ENCODE peak calls at places on chromosomes 4 and X, in eight cellular contexts. J is WERI-Rb-1, X is NCI-H1092, I is GM23248, Q is hepatocyte, A is tibial artery, Y is mesothelial cell of epicardium, B is AG09309. L is an unnamed sample.

GRCh38 chrX:50691820-50692219 is 122.2 kb downstream of the SHROOM4 start:
- DNase-seq in I (peak; percentile 61), B (no peak), J (peak; percentile 13), Q (peak; percentile 63), Y (no peak), A (no peak), X (peak; percentile 36), L (peak; percentile 3)

GRCh38 chrX:102155806-102156179 is at the start of gene BEX5:
- DNase-seq in A (peak; percentile 44), X (peak; percentile 80), J (no peak), B (no peak), Q (peak; percentile 48), Y (no peak), I (peak; percentile 54), L (no peak)

GRCh38 chr4:66769436-66769835 is 775.9 kb downstream of the CENPC start:
- DNase-seq in X (no peak), B (no peak), A (no peak), Y (no peak), J (no peak), Q (no peak), I (no peak), L (no peak)

GRCh38 chr4:105989411-105990242 is 94.4 kb downstream of the NPNT start:
- DNase-seq in A (no peak), J (no peak), B (no peak), I (no peak), Q (no peak), Y (no peak), X (no peak), L (no peak)

GRCh38 chrX:135572436-135572835 is 52.0 kb downstream of the INTS6L start:
- DNase-seq in Q (no peak), J (no peak), B (no peak), Y (no peak), A (no peak), I (peak; percentile 16), X (no peak), L (no peak)

GRCh38 chr4:22515145-22515887 is 550 bp downstream of the ADGRA3 start:
- DNase-seq in Q (peak; percentile 89), A (peak; percentile 67), B (no peak), Y (peak; percentile 67), I (peak; percentile 81), J (peak; percentile 77), X (peak; percentile 31), L (peak; percentile 17)

GRCh38 chr4:155667538-155668511 is 1.2 kb downstream of the GUCY1A1 start:
- DNase-seq in B (no peak), Y (peak; percentile 71), A (peak; percentile 25), Q (peak; percentile 60), X (no peak), I (peak; percentile 45), J (peak; percentile 53), L (peak; percentile 78)

GRCh38 chr4:25029479-25030282 is 1.1 kb downstream of the LGI2 start:
- DNase-seq in X (no peak), I (no peak), Y (no peak), A (no peak), J (no peak), Q (no peak), B (no peak), L (no peak)

GRCh38 chr4:184427687-184428086 is 46.7 kb downstream of the IRF2 start:
- DNase-seq in B (no peak), X (no peak), J (no peak), Q (no peak), A (no peak), Y (no peak), I (no peak), L (no peak)

GRCh38 chrX:153777261-153778090 is 3.4 kb upstream of the SRPK3 start:
- DNase-seq in X (no peak), A (no peak), I (no peak), B (no peak), J (no peak), Q (no peak), Y (no peak), L (no peak)

GRCh38 chr4:2787230-2788100 is 5.4 kb upstream of the SH3BP2 start:
- DNase-seq in B (no peak), I (no peak), Q (no peak), Y (no peak), J (no peak), A (peak; percentile 55), X (no peak), L (no peak)

GRCh38 chrX:153944140-153944799 is at the start of gene RENBP:
- DNase-seq in Y (no peak), I (no peak), X (no peak), J (peak; percentile 60), Q (peak; percentile 63), A (peak; percentile 68), B (no peak), L (peak; percentile 62)

GRCh38 chr4:27463816-27464215 is 603.2 kb downstream of the STIM2 start:
- DNase-seq in X (no peak), I (peak; percentile 42), J (no peak), A (no peak), Q (no peak), B (peak; percentile 35), Y (no peak), L (no peak)

GRCh38 chr4:128275351-128275750 is 12.3 kb downstream of the PGRMC2 start:
- DNase-seq in A (no peak), I (peak; percentile 58), J (no peak), Y (no peak), X (no peak), B (no peak), Q (no peak), L (no peak)

GRCh38 chrX:120781416-120781815 is 94.2 kb downstream of the CT47B1 start:
- DNase-seq in I (peak; percentile 39), A (no peak), X (no peak), B (no peak), Q (no peak), Y (no peak), J (no peak), L (no peak)

GRCh38 chrX:38538134-38538533 is 23.2 kb upstream of the TSPAN7 start:
- DNase-seq in J (no peak), Q (no peak), A (no peak), X (no peak), B (no peak), I (no peak), Y (no peak), L (no peak)

GRCh38 chr4:24517676-24518075 is 66.7 kb downstream of the DHX15 start:
- DNase-seq in A (no peak), B (no peak), I (no peak), X (no peak), Y (no peak), Q (no peak), J (no peak), L (no peak)

GRCh38 chr4:5387457-5387856 is 320.9 kb downstream of the EVC2 start:
- DNase-seq in Q (no peak), J (no peak), I (no peak), X (no peak), B (no peak), Y (no peak), A (no peak), L (no peak)

GRCh38 chr4:21517460-21517859 is 431.1 kb downstream of the KCNIP4 start:
- DNase-seq in J (no peak), Q (no peak), Y (no peak), B (no peak), A (no peak), I (no peak), X (no peak), L (no peak)

GRCh38 chr4:56575820-56576429 is 70.3 kb downstream of the ARL9 start:
- DNase-seq in Y (no peak), I (peak; percentile 66), A (no peak), Q (peak; percentile 33), J (no peak), X (no peak), B (peak; percentile 24), L (no peak)

GRCh38 chr4:181525641-181526040 is 717.6 kb upstream of the TENM3 start:
- DNase-seq in J (no peak), B (no peak), I (no peak), X (no peak), Q (no peak), A (no peak), Y (no peak), L (no peak)

GRCh38 chrX:49272426-49272825 is 2.8 kb downstream of the PPP1R3F start:
- DNase-seq in Y (no peak), J (no peak), B (no peak), A (no peak), X (no peak), Q (no peak), I (no peak), L (no peak)

GRCh38 chr4:184763150-184763780 is 29.4 kb upstream of the CENPU start:
- DNase-seq in A (no peak), J (no peak), X (no peak), I (peak; percentile 29), Q (peak; percentile 47), B (no peak), Y (no peak), L (no peak)

GRCh38 chr4:125398263-125398662 is 83.5 kb downstream of the FAT4 start:
- DNase-seq in A (no peak), B (no peak), J (no peak), Q (no peak), X (no peak), Y (no peak), I (no peak), L (no peak)

GRCh38 chr4:64271601-64272081 is 137.6 kb downstream of the TECRL start:
- DNase-seq in Q (no peak), I (peak; percentile 0), J (no peak), Y (no peak), X (no peak), A (no peak), B (no peak), L (no peak)

L was measured in DND-41.